ENCODE peak calls at places on chromosomes 7 and 10, in seven cellular contexts. One of them, this sample, is unnamed.

GRCh38 chr7:75996476-75996875 is 2.1 kb upstream of the TMEM120A start:
- DNase-seq in T-cell: no peak
- DNase-seq in adrenal gland: no peak
- DNase-seq in neural crest cell: no peak
- DNase-seq in amniotic epithelial cell: no peak
- DNase-seq in mammary epithelial cell: no peak
- DNase-seq in stimulated activated CD4-positive, alpha-beta T cell treated with anti-CD3 and anti-CD28 coated beads, Interleukin-15, amount 100 ng/mL, for 1 hour: no peak
- DNase-seq in this sample: no peak

GRCh38 chr7:129450295-129450694 is 16.1 kb downstream of the STRIP2 start:
- DNase-seq in T-cell: no peak
- DNase-seq in adrenal gland: no peak
- DNase-seq in neural crest cell: no peak
- DNase-seq in amniotic epithelial cell: no peak
- DNase-seq in mammary epithelial cell: no peak
- DNase-seq in stimulated activated CD4-positive, alpha-beta T cell treated with anti-CD3 and anti-CD28 coated beads, Interleukin-15, amount 100 ng/mL, for 1 hour: no peak
- DNase-seq in this sample: no peak

GRCh38 chr10:32413513-32413912 is 32.4 kb upstream of the CCDC7 start:
- DNase-seq in T-cell: no peak
- DNase-seq in adrenal gland: peak; percentile 34
- DNase-seq in neural crest cell: no peak
- DNase-seq in amniotic epithelial cell: peak; percentile 95
- DNase-seq in mammary epithelial cell: peak; percentile 99
- DNase-seq in stimulated activated CD4-positive, alpha-beta T cell treated with anti-CD3 and anti-CD28 coated beads, Interleukin-15, amount 100 ng/mL, for 1 hour: peak; percentile 6
- DNase-seq in this sample: no peak

GRCh38 chr7:55092186-55092976 is 73.6 kb downstream of the EGFR start:
- DNase-seq in T-cell: no peak
- DNase-seq in adrenal gland: no peak
- DNase-seq in neural crest cell: no peak
- DNase-seq in amniotic epithelial cell: no peak
- DNase-seq in mammary epithelial cell: no peak
- DNase-seq in stimulated activated CD4-positive, alpha-beta T cell treated with anti-CD3 and anti-CD28 coated beads, Interleukin-15, amount 100 ng/mL, for 1 hour: no peak
- DNase-seq in this sample: no peak

GRCh38 chr7:122219253-122219865 is 75.3 kb upstream of the AASS start:
- DNase-seq in T-cell: no peak
- DNase-seq in adrenal gland: no peak
- DNase-seq in neural crest cell: peak; percentile 23
- DNase-seq in amniotic epithelial cell: peak; percentile 23
- DNase-seq in mammary epithelial cell: peak; percentile 3
- DNase-seq in stimulated activated CD4-positive, alpha-beta T cell treated with anti-CD3 and anti-CD28 coated beads, Interleukin-15, amount 100 ng/mL, for 1 hour: no peak
- DNase-seq in this sample: peak; percentile 35

GRCh38 chr7:53397911-53398310 is 362.5 kb downstream of the POM121L12 start:
- DNase-seq in T-cell: no peak
- DNase-seq in adrenal gland: no peak
- DNase-seq in neural crest cell: no peak
- DNase-seq in amniotic epithelial cell: no peak
- DNase-seq in mammary epithelial cell: no peak
- DNase-seq in stimulated activated CD4-positive, alpha-beta T cell treated with anti-CD3 and anti-CD28 coated beads, Interleukin-15, amount 100 ng/mL, for 1 hour: no peak
- DNase-seq in this sample: no peak

GRCh38 chr7:82131224-82131623 is 312.4 kb downstream of the CACNA2D1 start:
- DNase-seq in T-cell: no peak
- DNase-seq in adrenal gland: no peak
- DNase-seq in neural crest cell: no peak
- DNase-seq in amniotic epithelial cell: no peak
- DNase-seq in mammary epithelial cell: peak; percentile 6
- DNase-seq in stimulated activated CD4-positive, alpha-beta T cell treated with anti-CD3 and anti-CD28 coated beads, Interleukin-15, amount 100 ng/mL, for 1 hour: no peak
- DNase-seq in this sample: no peak

GRCh38 chr10:77073066-77073960 is 564.3 kb downstream of the KCNMA1 start:
- DNase-seq in T-cell: no peak
- DNase-seq in adrenal gland: peak; percentile 46
- DNase-seq in neural crest cell: no peak
- DNase-seq in amniotic epithelial cell: peak; percentile 26
- DNase-seq in mammary epithelial cell: no peak
- DNase-seq in stimulated activated CD4-positive, alpha-beta T cell treated with anti-CD3 and anti-CD28 coated beads, Interleukin-15, amount 100 ng/mL, for 1 hour: no peak
- DNase-seq in this sample: no peak

GRCh38 chr7:111030358-111030735 is 60.6 kb upstream of the LRRN3 start:
- DNase-seq in T-cell: no peak
- DNase-seq in adrenal gland: no peak
- DNase-seq in neural crest cell: no peak
- DNase-seq in amniotic epithelial cell: no peak
- DNase-seq in mammary epithelial cell: no peak
- DNase-seq in stimulated activated CD4-positive, alpha-beta T cell treated with anti-CD3 and anti-CD28 coated beads, Interleukin-15, amount 100 ng/mL, for 1 hour: no peak
- DNase-seq in this sample: no peak

GRCh38 chr7:138477081-138477578 is 17.1 kb downstream of the TRIM24 start:
- DNase-seq in T-cell: no peak
- DNase-seq in adrenal gland: no peak
- DNase-seq in neural crest cell: no peak
- DNase-seq in amniotic epithelial cell: no peak
- DNase-seq in mammary epithelial cell: no peak
- DNase-seq in stimulated activated CD4-positive, alpha-beta T cell treated with anti-CD3 and anti-CD28 coated beads, Interleukin-15, amount 100 ng/mL, for 1 hour: no peak
- DNase-seq in this sample: no peak

GRCh38 chr7:12741951-12742575 is 54.6 kb downstream of the ARL4A start:
- DNase-seq in T-cell: no peak
- DNase-seq in adrenal gland: no peak
- DNase-seq in neural crest cell: no peak
- DNase-seq in amniotic epithelial cell: peak; percentile 18
- DNase-seq in mammary epithelial cell: peak; percentile 16
- DNase-seq in stimulated activated CD4-positive, alpha-beta T cell treated with anti-CD3 and anti-CD28 coated beads, Interleukin-15, amount 100 ng/mL, for 1 hour: no peak
- DNase-seq in this sample: peak; percentile 42

GRCh38 chr10:114874827-114875541 is 53.4 kb downstream of the FHIP2A start:
- DNase-seq in T-cell: no peak
- DNase-seq in adrenal gland: no peak
- DNase-seq in neural crest cell: peak; percentile 44
- DNase-seq in amniotic epithelial cell: peak; percentile 77
- DNase-seq in mammary epithelial cell: no peak
- DNase-seq in stimulated activated CD4-positive, alpha-beta T cell treated with anti-CD3 and anti-CD28 coated beads, Interleukin-15, amount 100 ng/mL, for 1 hour: no peak
- DNase-seq in this sample: peak; percentile 66

GRCh38 chr10:14162626-14163344 is 167.9 kb downstream of the FRMD4A start:
- DNase-seq in T-cell: no peak
- DNase-seq in adrenal gland: no peak
- DNase-seq in neural crest cell: no peak
- DNase-seq in amniotic epithelial cell: peak; percentile 31
- DNase-seq in mammary epithelial cell: no peak
- DNase-seq in stimulated activated CD4-positive, alpha-beta T cell treated with anti-CD3 and anti-CD28 coated beads, Interleukin-15, amount 100 ng/mL, for 1 hour: no peak
- DNase-seq in this sample: no peak

GRCh38 chr10:35942052-35942451 is 300.0 kb upstream of the FZD8 start:
- DNase-seq in T-cell: no peak
- DNase-seq in adrenal gland: no peak
- DNase-seq in neural crest cell: no peak
- DNase-seq in amniotic epithelial cell: no peak
- DNase-seq in mammary epithelial cell: no peak
- DNase-seq in stimulated activated CD4-positive, alpha-beta T cell treated with anti-CD3 and anti-CD28 coated beads, Interleukin-15, amount 100 ng/mL, for 1 hour: no peak
- DNase-seq in this sample: no peak

GRCh38 chr10:125265579-125265955 is 105.2 kb upstream of the CTBP2 start:
- DNase-seq in T-cell: no peak
- DNase-seq in adrenal gland: no peak
- DNase-seq in neural crest cell: no peak
- DNase-seq in amniotic epithelial cell: no peak
- DNase-seq in mammary epithelial cell: no peak
- DNase-seq in stimulated activated CD4-positive, alpha-beta T cell treated with anti-CD3 and anti-CD28 coated beads, Interleukin-15, amount 100 ng/mL, for 1 hour: no peak
- DNase-seq in this sample: no peak